ENCODE peak calls at places on chromosomes 5 and 9, in nine cellular contexts. One of them, this sample, is unnamed.

GRCh38 chr5:57231607-57232006 is 57.7 kb downstream of the GPBP1 start:
- DNase-seq in BJ: no peak
- DNase-seq in RWPE1: no peak
- DNase-seq in astrocyte of the spinal cord: no peak
- DNase-seq in neural crest cell: no peak
- DNase-seq in body of pancreas: no peak
- DNase-seq in progenitor cell of endocrine pancreas: no peak
- DNase-seq in AG09309: no peak
- DNase-seq in PC-3: no peak
- DNase-seq in this sample: no peak

GRCh38 chr9:122936464-122936863 is 4.4 kb upstream of the RABGAP1 start:
- DNase-seq in PC-3: no peak
- DNase-seq in progenitor cell of endocrine pancreas: no peak
- DNase-seq in body of pancreas: no peak
- DNase-seq in BJ: no peak
- DNase-seq in neural crest cell: no peak
- DNase-seq in AG09309: no peak
- DNase-seq in RWPE1: no peak
- DNase-seq in astrocyte of the spinal cord: no peak
- DNase-seq in this sample: no peak

GRCh38 chr9:7320139-7320538 is 479.4 kb downstream of the DMAC1 start:
- DNase-seq in PC-3: peak
- DNase-seq in astrocyte of the spinal cord: peak
- DNase-seq in AG09309: peak
- DNase-seq in BJ: peak
- DNase-seq in progenitor cell of endocrine pancreas: no peak
- DNase-seq in body of pancreas: no peak
- DNase-seq in neural crest cell: no peak
- DNase-seq in RWPE1: peak
- DNase-seq in this sample: peak

GRCh38 chr5:1262381-1262780 is 32.5 kb downstream of the TERT start:
- DNase-seq in PC-3: no peak
- DNase-seq in RWPE1: no peak
- DNase-seq in body of pancreas: no peak
- DNase-seq in astrocyte of the spinal cord: peak
- DNase-seq in neural crest cell: no peak
- DNase-seq in BJ: no peak
- DNase-seq in AG09309: no peak
- DNase-seq in progenitor cell of endocrine pancreas: no peak
- DNase-seq in this sample: no peak

GRCh38 chr5:119512277-119512676 is 60.0 kb downstream of the HSD17B4 start:
- DNase-seq in PC-3: no peak
- DNase-seq in astrocyte of the spinal cord: no peak
- DNase-seq in AG09309: no peak
- DNase-seq in progenitor cell of endocrine pancreas: no peak
- DNase-seq in body of pancreas: no peak
- DNase-seq in BJ: no peak
- DNase-seq in neural crest cell: no peak
- DNase-seq in RWPE1: no peak
- DNase-seq in this sample: no peak

GRCh38 chr9:87712801-87713277 is 13.1 kb upstream of the CTSL start:
- DNase-seq in astrocyte of the spinal cord: no peak
- DNase-seq in neural crest cell: no peak
- DNase-seq in body of pancreas: no peak
- DNase-seq in AG09309: no peak
- DNase-seq in BJ: no peak
- DNase-seq in progenitor cell of endocrine pancreas: no peak
- DNase-seq in PC-3: no peak
- DNase-seq in RWPE1: no peak
- DNase-seq in this sample: no peak

GRCh38 chr5:132839426-132840301 is 9.2 kb upstream of the SHROOM1 start:
- DNase-seq in neural crest cell: no peak
- DNase-seq in RWPE1: peak
- DNase-seq in AG09309: peak
- DNase-seq in astrocyte of the spinal cord: peak
- DNase-seq in progenitor cell of endocrine pancreas: no peak
- DNase-seq in BJ: no peak
- DNase-seq in PC-3: peak
- DNase-seq in body of pancreas: no peak
- DNase-seq in this sample: peak

GRCh38 chr5:55159763-55160492 is at the start of gene GPX8:
- DNase-seq in neural crest cell: peak
- DNase-seq in body of pancreas: peak
- DNase-seq in progenitor cell of endocrine pancreas: no peak
- DNase-seq in PC-3: peak
- DNase-seq in BJ: peak
- DNase-seq in RWPE1: peak
- DNase-seq in AG09309: peak
- DNase-seq in astrocyte of the spinal cord: peak
- DNase-seq in this sample: peak

GRCh38 chr5:41118177-41118576 is 47.0 kb upstream of the MROH2B start:
- DNase-seq in PC-3: peak
- DNase-seq in neural crest cell: no peak
- DNase-seq in body of pancreas: no peak
- DNase-seq in BJ: no peak
- DNase-seq in progenitor cell of endocrine pancreas: no peak
- DNase-seq in RWPE1: no peak
- DNase-seq in AG09309: no peak
- DNase-seq in astrocyte of the spinal cord: no peak
- DNase-seq in this sample: no peak
- TF ChIP-seq CTCF in PC-3: peak
- TF ChIP-seq CTCF in neural crest cell: no peak
- TF ChIP-seq CTCF in body of pancreas: no peak
- TF ChIP-seq CTCF in BJ: no peak
- TF ChIP-seq CTCF in progenitor cell of endocrine pancreas: no peak
- TF ChIP-seq CTCF in RWPE1: no peak
- TF ChIP-seq CTCF in AG09309: no peak
- TF ChIP-seq CTCF in astrocyte of the spinal cord: no peak
- TF ChIP-seq CTCF in this sample: no peak

GRCh38 chr5:138334867-138335447 is 3.1 kb upstream of the FAM53C start:
- DNase-seq in AG09309: no peak
- DNase-seq in RWPE1: peak
- DNase-seq in astrocyte of the spinal cord: no peak
- DNase-seq in PC-3: no peak
- DNase-seq in progenitor cell of endocrine pancreas: no peak
- DNase-seq in neural crest cell: no peak
- DNase-seq in BJ: no peak
- DNase-seq in body of pancreas: no peak
- DNase-seq in this sample: peak
- TF ChIP-seq CTCF in AG09309: no peak
- TF ChIP-seq CTCF in RWPE1: no peak
- TF ChIP-seq CTCF in astrocyte of the spinal cord: no peak
- TF ChIP-seq CTCF in PC-3: no peak
- TF ChIP-seq CTCF in progenitor cell of endocrine pancreas: no peak
- TF ChIP-seq CTCF in neural crest cell: no peak
- TF ChIP-seq CTCF in BJ: no peak
- TF ChIP-seq CTCF in body of pancreas: no peak
- TF ChIP-seq CTCF in this sample: no peak

DNA sequence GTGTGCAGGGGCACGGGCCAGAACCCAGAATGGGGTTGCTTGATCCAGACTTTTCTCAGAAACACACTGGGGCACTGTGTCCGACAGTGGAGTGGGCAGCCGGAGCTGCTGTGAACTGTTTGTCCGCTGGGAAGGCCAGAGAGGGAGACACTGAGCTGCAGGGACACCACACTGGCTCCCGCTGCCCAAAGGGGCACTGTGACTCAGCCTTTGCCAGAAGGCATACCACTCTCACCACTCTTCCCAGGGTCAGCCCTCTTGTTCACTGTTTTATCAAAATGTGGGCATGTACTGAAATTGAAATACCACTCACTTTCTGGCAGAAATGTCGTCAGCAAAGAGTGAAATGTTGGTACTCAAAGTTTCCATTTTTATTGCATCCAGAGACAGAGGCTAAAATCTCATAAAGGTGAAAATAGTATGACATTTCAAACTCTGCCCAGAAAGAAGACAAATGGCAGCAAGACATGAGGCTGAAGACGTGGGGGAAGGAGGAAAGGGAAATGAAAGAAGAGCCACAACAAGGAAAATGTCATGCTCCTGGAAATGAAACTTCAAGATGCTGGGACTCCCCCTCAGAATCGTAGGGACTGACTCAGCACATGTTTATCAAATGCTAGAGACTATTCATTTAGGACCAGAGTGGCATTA is 4.5 kb upstream of the IL7R start:
- DNase-seq in neural crest cell: no peak
- DNase-seq in astrocyte of the spinal cord: no peak
- DNase-seq in BJ: no peak
- DNase-seq in PC-3: peak
- DNase-seq in body of pancreas: no peak
- DNase-seq in AG09309: no peak
- DNase-seq in progenitor cell of endocrine pancreas: no peak
- DNase-seq in RWPE1: no peak
- DNase-seq in this sample: peak
- TF ChIP-seq CTCF in neural crest cell: no peak
- TF ChIP-seq CTCF in astrocyte of the spinal cord: peak
- TF ChIP-seq CTCF in BJ: peak
- TF ChIP-seq CTCF in PC-3: peak
- TF ChIP-seq CTCF in body of pancreas: no peak
- TF ChIP-seq CTCF in AG09309: no peak
- TF ChIP-seq CTCF in progenitor cell of endocrine pancreas: no peak
- TF ChIP-seq CTCF in RWPE1: no peak
- TF ChIP-seq CTCF in this sample: no peak

GRCh38 chr9:129362287-129363098 is 184.4 kb upstream of the IER5L start:
- DNase-seq in RWPE1: no peak
- DNase-seq in progenitor cell of endocrine pancreas: no peak
- DNase-seq in neural crest cell: no peak
- DNase-seq in AG09309: no peak
- DNase-seq in BJ: no peak
- DNase-seq in body of pancreas: peak
- DNase-seq in astrocyte of the spinal cord: no peak
- DNase-seq in PC-3: peak
- DNase-seq in this sample: no peak
- TF ChIP-seq CTCF in RWPE1: no peak
- TF ChIP-seq CTCF in progenitor cell of endocrine pancreas: no peak
- TF ChIP-seq CTCF in neural crest cell: peak
- TF ChIP-seq CTCF in AG09309: no peak
- TF ChIP-seq CTCF in BJ: no peak
- TF ChIP-seq CTCF in body of pancreas: no peak
- TF ChIP-seq CTCF in astrocyte of the spinal cord: no peak
- TF ChIP-seq CTCF in PC-3: peak
- TF ChIP-seq CTCF in this sample: no peak

GRCh38 chr9:33263936-33264472 is 504 bp downstream of the BAG1 start:
- DNase-seq in body of pancreas: peak
- DNase-seq in BJ: no peak
- DNase-seq in neural crest cell: peak
- DNase-seq in astrocyte of the spinal cord: peak
- DNase-seq in AG09309: no peak
- DNase-seq in progenitor cell of endocrine pancreas: peak
- DNase-seq in PC-3: no peak
- DNase-seq in RWPE1: peak
- DNase-seq in this sample: peak

GRCh38 chr9:33263131-33263935 is 1.2 kb downstream of the BAG1 start:
- DNase-seq in progenitor cell of endocrine pancreas: no peak
- DNase-seq in RWPE1: peak
- DNase-seq in neural crest cell: peak
- DNase-seq in AG09309: no peak
- DNase-seq in astrocyte of the spinal cord: peak
- DNase-seq in body of pancreas: no peak
- DNase-seq in BJ: no peak
- DNase-seq in PC-3: peak
- DNase-seq in this sample: peak

GRCh38 chr9:33265211-33265885 is 499 bp downstream of the CHMP5 start:
- DNase-seq in BJ: no peak
- DNase-seq in progenitor cell of endocrine pancreas: no peak
- DNase-seq in PC-3: no peak
- DNase-seq in RWPE1: no peak
- DNase-seq in AG09309: no peak
- DNase-seq in body of pancreas: no peak
- DNase-seq in astrocyte of the spinal cord: no peak
- DNase-seq in neural crest cell: no peak
- DNase-seq in this sample: no peak

GRCh38 chr9:33267368-33267767 is 2.5 kb downstream of the CHMP5 start:
- DNase-seq in RWPE1: no peak
- DNase-seq in BJ: no peak
- DNase-seq in AG09309: no peak
- DNase-seq in neural crest cell: no peak
- DNase-seq in progenitor cell of endocrine pancreas: no peak
- DNase-seq in PC-3: no peak
- DNase-seq in body of pancreas: no peak
- DNase-seq in astrocyte of the spinal cord: no peak
- DNase-seq in this sample: no peak

DNA sequence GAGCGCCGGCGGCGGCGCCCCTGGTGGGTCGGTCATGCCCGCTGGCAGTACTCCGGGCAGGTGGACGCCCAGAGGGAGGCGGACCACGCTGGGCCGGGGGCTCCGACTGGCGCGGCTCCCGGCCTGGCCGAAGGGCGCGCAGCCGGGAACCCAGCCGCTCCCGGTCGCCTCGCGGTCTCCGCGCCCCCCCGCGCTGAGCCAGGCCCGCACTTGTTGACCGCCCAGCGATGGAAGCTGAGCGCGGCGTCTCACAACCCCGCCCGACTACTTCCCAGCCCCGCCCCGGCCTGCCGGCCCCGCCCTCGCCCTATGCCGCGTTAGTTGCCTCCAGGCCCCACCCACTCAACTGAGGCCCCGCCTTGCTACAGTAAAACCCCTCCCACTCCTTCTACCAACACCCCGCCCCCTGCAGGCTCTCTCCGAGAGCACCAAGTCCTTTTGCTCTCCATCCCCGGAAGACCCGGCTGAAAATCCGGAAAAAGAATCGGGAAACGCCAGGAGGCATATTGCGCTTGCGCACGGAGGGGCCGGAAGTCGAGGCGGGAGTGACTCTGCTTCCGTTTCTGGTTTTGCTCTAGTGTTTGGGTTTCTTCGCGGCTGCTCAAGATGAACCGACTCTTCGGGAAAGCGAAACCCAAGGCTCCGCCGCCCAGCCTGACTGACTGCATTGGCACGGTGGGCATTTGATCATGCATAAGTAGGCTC is at the start of the genes BAG1 and CHMP5:
- DNase-seq in body of pancreas: peak
- DNase-seq in astrocyte of the spinal cord: peak
- DNase-seq in neural crest cell: peak
- DNase-seq in progenitor cell of endocrine pancreas: peak
- DNase-seq in RWPE1: peak
- DNase-seq in PC-3: peak
- DNase-seq in AG09309: peak
- DNase-seq in BJ: peak
- DNase-seq in this sample: peak
- TF ChIP-seq CTCF in body of pancreas: peak
- TF ChIP-seq CTCF in astrocyte of the spinal cord: peak
- TF ChIP-seq CTCF in neural crest cell: peak
- TF ChIP-seq CTCF in progenitor cell of endocrine pancreas: peak
- TF ChIP-seq CTCF in RWPE1: no peak
- TF ChIP-seq CTCF in PC-3: no peak
- TF ChIP-seq CTCF in AG09309: peak
- TF ChIP-seq CTCF in BJ: peak
- TF ChIP-seq CTCF in this sample: no peak

GRCh38 chr5:141338538-141339306 is at the start of gene PCDHGA2:
- DNase-seq in PC-3: peak
- DNase-seq in neural crest cell: no peak
- DNase-seq in progenitor cell of endocrine pancreas: no peak
- DNase-seq in astrocyte of the spinal cord: peak
- DNase-seq in RWPE1: no peak
- DNase-seq in body of pancreas: peak
- DNase-seq in BJ: no peak
- DNase-seq in AG09309: no peak
- DNase-seq in this sample: peak
- TF ChIP-seq CTCF in PC-3: peak
- TF ChIP-seq CTCF in neural crest cell: peak
- TF ChIP-seq CTCF in progenitor cell of endocrine pancreas: no peak
- TF ChIP-seq CTCF in astrocyte of the spinal cord: peak
- TF ChIP-seq CTCF in RWPE1: peak
- TF ChIP-seq CTCF in body of pancreas: peak
- TF ChIP-seq CTCF in BJ: peak
- TF ChIP-seq CTCF in AG09309: peak
- TF ChIP-seq CTCF in this sample: peak

GRCh38 chr9:111399772-111400563 is 69.9 kb upstream of the OR2K2 start:
- DNase-seq in AG09309: no peak
- DNase-seq in body of pancreas: peak
- DNase-seq in neural crest cell: no peak
- DNase-seq in astrocyte of the spinal cord: peak
- DNase-seq in progenitor cell of endocrine pancreas: no peak
- DNase-seq in BJ: no peak
- DNase-seq in PC-3: peak
- DNase-seq in RWPE1: peak
- DNase-seq in this sample: peak
- TF ChIP-seq CTCF in AG09309: peak
- TF ChIP-seq CTCF in body of pancreas: peak
- TF ChIP-seq CTCF in neural crest cell: peak
- TF ChIP-seq CTCF in astrocyte of the spinal cord: peak
- TF ChIP-seq CTCF in progenitor cell of endocrine pancreas: peak
- TF ChIP-seq CTCF in BJ: peak
- TF ChIP-seq CTCF in PC-3: peak
- TF ChIP-seq CTCF in RWPE1: peak
- TF ChIP-seq CTCF in this sample: peak